ENCODE peak calls at places on chromosomes 5 and 9, in five cellular contexts. U is pancreas, C is trophoblast cell, J is fibroblast of lung, X is suprapubic skin. W is an unnamed sample. For H3K4me1, the result is how much of the 10 kb centered on the place peaks cover.

GRCh38 chr5:158471179-158471924 is 612.4 kb upstream of the CLINT1 start:
- DNase-seq in X (no peak), J (no peak), U (no peak), C (no peak), W (peak)

GRCh38 chr9:23941051-23941450 is 115.0 kb upstream of the ELAVL2 start:
- DNase-seq in X (no peak), C (no peak), J (no peak), U (no peak), W (no peak)

GRCh38 chr5:72606525-72606924 is 99.3 kb upstream of the ZNF366 start:
- DNase-seq in J (no peak), C (no peak), X (no peak), U (no peak), W (no peak)

GRCh38 chr9:127943746-127944145 is 6.1 kb upstream of the DPM2 start:
- DNase-seq in X (peak), U (peak), C (peak), J (peak), W (peak)

GRCh38 chr5:68465133-68465532 is 249.6 kb downstream of the PIK3R1 start:
- DNase-seq in J (no peak), U (no peak), C (no peak), X (no peak), W (no peak)

GRCh38 chr5:64939772-64940510 is 171.2 kb downstream of the CWC27 start:
- DNase-seq in J (peak), X (no peak), U (no peak), C (peak), W (peak)

GRCh38 chr5:55102345-55102744 is at the start of gene GZMA:
- DNase-seq in X (no peak), J (no peak), U (no peak), C (no peak), W (no peak)

GRCh38 chr9:29685531-29685930 is 2112.2 kb upstream of the C9orf72 start:
- DNase-seq in X (no peak), C (no peak), U (no peak), J (no peak), W (no peak)

GRCh38 chr9:111020594-111020993 is 17.7 kb downstream of the LPAR1 start:
- DNase-seq in J (no peak), X (no peak), U (no peak), C (no peak), W (no peak)

GRCh38 chr5:135450957-135451356 is 1.2 kb downstream of the TIFAB start:
- DNase-seq in C (no peak), U (no peak), J (no peak), X (peak), W (no peak)

GRCh38 chr9:136494531-136495215 is 11.8 kb upstream of the SEC16A start:
- DNase-seq in U (no peak), J (peak), X (no peak), C (no peak), W (no peak)

GRCh38 chr5:169736653-169737052 is 99.6 kb downstream of the DOCK2 start:
- DNase-seq in X (no peak), U (no peak), C (no peak), J (no peak), W (no peak)

GRCh38 chr5:93621340-93621872 is 38.4 kb downstream of the NR2F1 start:
- DNase-seq in U (peak), X (peak), C (peak), J (peak), W (peak)

GRCh38 chr9:32180597-32180996 is 203.8 kb upstream of the ACO1 start:
- DNase-seq in C (no peak), U (no peak), J (no peak), X (no peak), W (no peak)

GRCh38 chr9:13351768-13352386 is 72.4 kb upstream of the MPDZ start:
- DNase-seq in X (no peak), J (peak), C (peak), U (no peak), W (no peak)

GRCh38 chr9:136060671-136061371 is 34.3 kb downstream of the NACC2 start:
- DNase-seq in U (no peak), C (no peak), J (no peak), X (peak), W (no peak)

GRCh38 chr9:76451234-76451633 is 7.7 kb upstream of the GCNT1 start:
- DNase-seq in X (no peak), U (no peak), C (peak), J (peak), W (no peak)

GRCh38 chr5:177171961-177172360 is 38.4 kb downstream of the NSD1 start:
- DNase-seq in X (no peak), J (no peak), C (no peak), U (no peak), W (no peak)

GRCh38 chr5:168649306-168649705 is 70.1 kb upstream of the PANK3 start:
- DNase-seq in J (peak), C (no peak), X (no peak), U (no peak), W (no peak)

GRCh38 chr5:35214051-35214450 is 16.2 kb downstream of the PRLR start:
- DNase-seq in J (no peak), C (peak), X (no peak), U (no peak), W (no peak)

GRCh38 chr5:172502969-172503368 is 48.6 kb upstream of the SH3PXD2B start:
- DNase-seq in J (peak), X (peak), U (peak), C (peak), W (no peak)

GRCh38 chr5:61030163-61030482 is 85.1 kb downstream of the NDUFAF2 start:
- DNase-seq in J (peak), C (no peak), X (no peak), U (no peak), W (no peak)

GRCh38 chr5:42423285-42424152 is at the start of gene GHR:
- DNase-seq in X (peak), U (peak), C (peak), J (peak), W (peak)

GRCh38 chr5:20276959-20277263 is 288.9 kb upstream of the CDH18 start:
- DNase-seq in C (no peak), U (no peak), X (no peak), J (no peak), W (no peak)

GRCh38 chr5:20109326-20109725 is 121.3 kb upstream of the CDH18 start:
- DNase-seq in C (peak), J (no peak), X (no peak), U (no peak), W (no peak)

GRCh38 chr9:33813712-33814641 is 3.0 kb upstream of the UBE2R2 start:
- DNase-seq in J (peak), C (peak), U (no peak), X (no peak), W (no peak)

GRCh38 chr5:157273131-157273556 is 7.2 kb downstream of the CYFIP2 start:
- DNase-seq in J (no peak), X (no peak), C (peak), U (no peak), W (no peak)

GRCh38 chr5:153559926-153560325 is 69.5 kb downstream of the GRIA1 start:
- DNase-seq in X (no peak), C (no peak), U (no peak), J (peak), W (no peak)

GRCh38 chr9:114155967-114156294 is 594 bp downstream of the COL27A1 start:
- DNase-seq in X (no peak), C (no peak), U (no peak), J (no peak), W (no peak)

GRCh38 chr9:109652971-109653370 is 127.0 kb upstream of the PALM2AKAP2 start:
- DNase-seq in U (no peak), X (no peak), J (peak), C (peak), W (no peak)

GRCh38 chr5:34652916-34653315 is 3.2 kb upstream of the RAI14 start:
- DNase-seq in X (no peak), J (peak), U (no peak), C (no peak), W (no peak)

GRCh38 chr5:143205386-143205785 is 198.1 kb downstream of the NR3C1 start:
- DNase-seq in J (peak), X (no peak), C (peak), U (no peak), W (no peak)

GRCh38 chr5:108590799-108591198 is 156.9 kb upstream of the FER start:
- DNase-seq in X (no peak), U (no peak), C (no peak), J (no peak), W (no peak)

GRCh38 chr5:66724740-66725139 is 128.5 kb downstream of the MAST4 start:
- DNase-seq in C (no peak), X (no peak), J (no peak), U (no peak), W (no peak)

GRCh38 chr5:113249216-113249615 is 185.6 kb downstream of the TSSK1B start:
- DNase-seq in X (no peak), J (no peak), U (no peak), C (no peak), W (no peak)

GRCh38 chr5:107304671-107305070 is 366.1 kb downstream of the EFNA5 start:
- DNase-seq in C (no peak), U (no peak), X (no peak), J (no peak), W (no peak)

GRCh38 chr5:156230887-156231286 is 96.1 kb upstream of the SGCD start:
- DNase-seq in J (no peak), X (no peak), C (no peak), U (no peak), W (no peak)
- H3K4me1 ChIP-seq in J (under half), X (under half), C (under half), U (under half), W (under half)

DNA sequence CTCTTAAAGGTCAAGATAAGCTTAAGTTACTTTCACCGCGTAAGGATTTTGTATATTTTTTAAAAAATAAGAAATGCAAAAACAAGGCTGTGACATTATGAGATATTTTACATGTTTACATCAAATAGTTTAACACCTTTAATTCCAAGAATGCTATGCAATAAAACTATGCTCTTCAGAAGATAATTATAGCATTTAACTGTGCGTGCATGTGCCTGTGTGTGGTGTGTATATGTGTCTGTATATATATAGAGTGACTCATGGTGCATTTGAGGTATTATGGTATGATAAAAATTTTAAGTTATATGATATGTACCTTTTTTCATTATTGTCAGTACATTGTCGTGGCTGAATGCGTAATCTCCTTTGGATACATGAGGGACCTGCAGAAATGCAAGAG is 539.3 kb downstream of the PDE4D start:
- DNase-seq in U (no peak), X (no peak), J (no peak), C (peak), W (no peak)
- H3K4me1 ChIP-seq in U (under half), X (under half), J (under half), C (under half), W (under half)

GRCh38 chr5:78639811-78640210 is 8.8 kb downstream of the LHFPL2 start:
- DNase-seq in U (no peak), X (no peak), J (no peak), C (no peak), W (no peak)
- H3K4me1 ChIP-seq in U (under half), X (under half), J (under half), C (under half), W (half or more)

GRCh38 chr9:121286688-121286972 is 18.7 kb downstream of the GSN start:
- DNase-seq in X (no peak), J (no peak), U (no peak), C (no peak), W (no peak)

GRCh38 chr9:121283856-121284732 is 16.1 kb downstream of the GSN start:
- DNase-seq in C (no peak), J (no peak), U (no peak), X (peak), W (peak)

GRCh38 chr9:121285835-121286687 is 18.1 kb downstream of the GSN start:
- DNase-seq in U (no peak), X (peak), J (peak), C (peak), W (peak)

GRCh38 chr9:121283072-121283398 is 15.1 kb downstream of the GSN start:
- DNase-seq in C (no peak), U (no peak), X (peak), J (no peak), W (no peak)

GRCh38 chr9:121284733-121285451 is 16.9 kb downstream of the GSN start:
- DNase-seq in U (no peak), X (peak), J (no peak), C (no peak), W (no peak)
- H3K4me1 ChIP-seq in U (half or more), X (half or more), J (half or more), C (half or more), W (half or more)

DNA sequence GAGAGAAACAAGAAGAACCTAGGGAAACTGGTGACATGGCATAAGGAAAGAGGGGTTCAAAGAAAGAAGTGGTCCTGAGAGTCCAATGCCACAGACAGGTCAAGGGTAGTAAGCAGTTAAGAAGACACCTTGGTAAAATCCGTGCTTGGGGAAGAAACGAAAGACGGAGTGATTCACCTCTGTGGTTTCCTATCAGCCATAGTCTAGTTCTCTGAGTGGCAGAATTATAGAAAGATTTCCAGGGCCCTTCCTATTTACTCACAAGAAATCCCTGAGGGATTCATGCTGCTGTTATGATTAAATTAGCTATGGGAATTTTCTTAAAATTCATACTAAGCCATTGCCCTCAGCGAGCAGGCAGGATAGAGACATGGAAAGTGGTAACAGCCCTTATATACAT is 31.7 kb downstream of the IL33 start:
- DNase-seq in U (no peak), C (no peak), X (no peak), J (peak), W (no peak)
- H3K4me1 ChIP-seq in U (under half), C (under half), X (under half), J (under half), W (under half)

GRCh38 chr5:16834029-16834428 is 102.1 kb downstream of the MYO10 start:
- DNase-seq in C (no peak), U (no peak), J (peak), X (no peak), W (no peak)
- H3K4me1 ChIP-seq in C (under half), U (under half), J (under half), X (under half), W (under half)

GRCh38 chr9:122336189-122336588 is 34.6 kb upstream of the PTGS1 start:
- DNase-seq in C (no peak), U (no peak), J (no peak), X (no peak), W (no peak)
- H3K4me1 ChIP-seq in C (under half), U (under half), J (under half), X (under half), W (under half)

DNA sequence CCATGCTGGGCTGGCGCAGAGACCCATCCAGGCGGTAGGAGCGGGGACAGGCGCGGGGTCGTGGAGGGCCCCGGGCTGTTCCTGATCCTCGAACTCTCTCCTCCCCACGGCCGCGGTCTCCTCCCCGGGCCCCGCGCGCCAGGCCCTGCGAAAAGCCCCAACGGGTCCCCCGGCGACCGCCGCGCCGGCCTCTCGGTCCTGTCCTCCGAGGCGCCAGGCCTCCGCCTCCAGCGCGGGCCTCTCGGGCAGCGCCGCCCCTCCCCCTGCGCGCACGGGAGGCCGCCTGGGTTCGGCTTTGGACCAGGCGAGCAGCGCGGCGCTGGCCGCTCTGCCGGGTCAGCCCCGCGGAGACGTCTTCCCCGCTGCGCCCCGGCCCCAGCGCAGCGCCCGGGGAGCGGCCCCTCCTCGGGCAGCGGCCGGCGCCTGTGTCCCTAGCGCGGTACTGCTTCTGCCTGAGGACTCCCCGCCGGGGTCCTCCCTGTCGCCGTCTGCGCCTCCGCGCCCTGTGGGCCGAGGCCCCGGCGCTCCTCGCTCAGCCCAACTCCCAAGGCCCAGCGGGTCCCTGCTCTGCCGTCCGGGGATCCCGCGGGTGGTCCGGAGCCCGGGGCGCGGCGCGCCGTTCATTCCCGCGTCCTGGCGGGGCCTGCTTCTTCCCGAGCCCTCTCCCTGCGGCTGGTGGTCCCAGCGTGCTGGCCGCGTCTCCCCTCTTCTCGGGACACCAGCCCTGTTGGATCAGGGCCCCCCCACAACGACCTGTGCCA is 13.4 kb downstream of the COL23A1 start:
- DNase-seq in C (peak), X (no peak), J (no peak), U (no peak), W (no peak)
- H3K4me1 ChIP-seq in C (under half), X (under half), J (under half), U (under half), W (under half)

W was measured in thyroid gland.